ENCODE peak calls at places on chromosomes 16 and 17, in ten cellular contexts. One of them, this sample, is unnamed. For H3K4me1, the result is how much of the 10 kb centered on the place peaks cover.

GRCh38 chr16:77158293-77158692 is 32.7 kb upstream of the MON1B start:
- DNase-seq in tibial artery: no peak
- DNase-seq in SJCRH30: no peak
- DNase-seq in small intestine: no peak
- DNase-seq in psoas muscle: no peak
- DNase-seq in right atrium auricular region: no peak
- DNase-seq in heart left ventricle: peak
- DNase-seq in esophagus muscularis mucosa: no peak
- DNase-seq in OCI-LY7: no peak
- DNase-seq in mesendoderm: no peak
- DNase-seq in this sample: peak

GRCh38 chr16:73092236-73092781 is 44.4 kb upstream of the ZFHX3 start:
- DNase-seq in tibial artery: no peak
- DNase-seq in SJCRH30: no peak
- DNase-seq in small intestine: no peak
- DNase-seq in psoas muscle: no peak
- DNase-seq in right atrium auricular region: no peak
- DNase-seq in heart left ventricle: no peak
- DNase-seq in esophagus muscularis mucosa: no peak
- DNase-seq in OCI-LY7: no peak
- DNase-seq in mesendoderm: peak
- DNase-seq in this sample: no peak

GRCh38 chr16:24166684-24167083 is 89.5 kb upstream of the CACNG3 start:
- DNase-seq in tibial artery: no peak
- DNase-seq in SJCRH30: no peak
- DNase-seq in small intestine: no peak
- DNase-seq in psoas muscle: no peak
- DNase-seq in right atrium auricular region: no peak
- DNase-seq in heart left ventricle: no peak
- DNase-seq in esophagus muscularis mucosa: no peak
- DNase-seq in OCI-LY7: no peak
- DNase-seq in mesendoderm: no peak
- DNase-seq in this sample: no peak

GRCh38 chr17:8826808-8827435 is 27.8 kb upstream of the MFSD6L start:
- DNase-seq in tibial artery: no peak
- DNase-seq in SJCRH30: no peak
- DNase-seq in small intestine: no peak
- DNase-seq in psoas muscle: no peak
- DNase-seq in right atrium auricular region: peak
- DNase-seq in heart left ventricle: no peak
- DNase-seq in esophagus muscularis mucosa: peak
- DNase-seq in OCI-LY7: no peak
- DNase-seq in mesendoderm: no peak
- DNase-seq in this sample: no peak

GRCh38 chr17:41863074-41863843 is 2.0 kb downstream of the KLHL11 start:
- DNase-seq in tibial artery: no peak
- DNase-seq in SJCRH30: no peak
- DNase-seq in small intestine: no peak
- DNase-seq in psoas muscle: no peak
- DNase-seq in right atrium auricular region: no peak
- DNase-seq in heart left ventricle: no peak
- DNase-seq in esophagus muscularis mucosa: no peak
- DNase-seq in OCI-LY7: no peak
- DNase-seq in mesendoderm: no peak
- DNase-seq in this sample: no peak

GRCh38 chr16:89484923-89485679 is 5.3 kb downstream of the ANKRD11 start:
- DNase-seq in tibial artery: no peak
- DNase-seq in SJCRH30: peak
- DNase-seq in small intestine: peak
- DNase-seq in psoas muscle: no peak
- DNase-seq in right atrium auricular region: no peak
- DNase-seq in heart left ventricle: no peak
- DNase-seq in esophagus muscularis mucosa: no peak
- DNase-seq in OCI-LY7: peak
- DNase-seq in mesendoderm: no peak
- DNase-seq in this sample: no peak

GRCh38 chr16:19698480-19699465 is 19.3 kb downstream of the KNOP1 start:
- DNase-seq in tibial artery: no peak
- DNase-seq in SJCRH30: no peak
- DNase-seq in small intestine: no peak
- DNase-seq in psoas muscle: no peak
- DNase-seq in right atrium auricular region: no peak
- DNase-seq in heart left ventricle: no peak
- DNase-seq in esophagus muscularis mucosa: no peak
- DNase-seq in OCI-LY7: no peak
- DNase-seq in mesendoderm: no peak
- DNase-seq in this sample: peak

GRCh38 chr16:27795992-27796614 is 246.2 kb downstream of the KATNIP start:
- DNase-seq in tibial artery: no peak
- DNase-seq in SJCRH30: peak
- DNase-seq in small intestine: peak
- DNase-seq in psoas muscle: no peak
- DNase-seq in right atrium auricular region: no peak
- DNase-seq in heart left ventricle: no peak
- DNase-seq in esophagus muscularis mucosa: no peak
- DNase-seq in OCI-LY7: peak
- DNase-seq in mesendoderm: peak
- DNase-seq in this sample: peak

GRCh38 chr16:78396673-78397072 is 297.2 kb downstream of the WWOX start:
- DNase-seq in tibial artery: no peak
- DNase-seq in SJCRH30: no peak
- DNase-seq in small intestine: no peak
- DNase-seq in psoas muscle: no peak
- DNase-seq in right atrium auricular region: no peak
- DNase-seq in heart left ventricle: no peak
- DNase-seq in esophagus muscularis mucosa: no peak
- DNase-seq in OCI-LY7: no peak
- DNase-seq in mesendoderm: no peak
- DNase-seq in this sample: no peak

GRCh38 chr17:47315451-47316266 is 8.1 kb upstream of the EFCAB13 start:
- DNase-seq in tibial artery: no peak
- DNase-seq in SJCRH30: peak
- DNase-seq in small intestine: peak
- DNase-seq in psoas muscle: no peak
- DNase-seq in right atrium auricular region: no peak
- DNase-seq in heart left ventricle: no peak
- DNase-seq in esophagus muscularis mucosa: peak
- DNase-seq in OCI-LY7: peak
- DNase-seq in mesendoderm: peak
- DNase-seq in this sample: peak

DNA sequence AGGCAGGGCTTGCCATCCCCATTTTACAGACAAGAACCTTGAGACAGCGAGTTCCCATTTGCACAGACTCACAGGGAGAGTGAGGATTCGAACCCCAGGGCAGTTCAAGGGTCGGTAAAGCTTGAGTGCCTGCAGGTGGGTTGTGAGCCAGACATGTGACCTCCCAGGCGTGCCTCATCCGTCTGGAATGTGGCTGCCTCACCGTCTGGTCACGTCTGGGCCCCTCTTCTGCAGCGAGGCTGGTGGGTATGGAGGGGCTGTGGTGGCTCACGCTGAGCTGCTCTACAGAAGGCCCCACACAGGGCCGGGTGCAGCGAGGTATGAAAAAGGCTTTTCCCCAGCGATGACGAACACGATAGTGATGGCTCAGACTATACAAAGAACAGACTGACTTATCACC is 35.8 kb upstream of the LHX1 start:
- DNase-seq in tibial artery: no peak
- DNase-seq in SJCRH30: peak
- DNase-seq in small intestine: no peak
- DNase-seq in psoas muscle: no peak
- DNase-seq in right atrium auricular region: no peak
- DNase-seq in heart left ventricle: no peak
- DNase-seq in esophagus muscularis mucosa: no peak
- DNase-seq in OCI-LY7: no peak
- DNase-seq in mesendoderm: peak
- DNase-seq in this sample: no peak
- H3K4me3 ChIP-seq in tibial artery: no peak
- H3K4me3 ChIP-seq in SJCRH30: no peak
- H3K4me3 ChIP-seq in small intestine: no peak
- H3K4me3 ChIP-seq in psoas muscle: no peak
- H3K4me3 ChIP-seq in right atrium auricular region: no peak
- H3K4me3 ChIP-seq in heart left ventricle: no peak
- H3K4me3 ChIP-seq in esophagus muscularis mucosa: no peak
- H3K4me3 ChIP-seq in OCI-LY7: no peak
- H3K4me3 ChIP-seq in mesendoderm: no peak
- H3K4me3 ChIP-seq in this sample: no peak

DNA sequence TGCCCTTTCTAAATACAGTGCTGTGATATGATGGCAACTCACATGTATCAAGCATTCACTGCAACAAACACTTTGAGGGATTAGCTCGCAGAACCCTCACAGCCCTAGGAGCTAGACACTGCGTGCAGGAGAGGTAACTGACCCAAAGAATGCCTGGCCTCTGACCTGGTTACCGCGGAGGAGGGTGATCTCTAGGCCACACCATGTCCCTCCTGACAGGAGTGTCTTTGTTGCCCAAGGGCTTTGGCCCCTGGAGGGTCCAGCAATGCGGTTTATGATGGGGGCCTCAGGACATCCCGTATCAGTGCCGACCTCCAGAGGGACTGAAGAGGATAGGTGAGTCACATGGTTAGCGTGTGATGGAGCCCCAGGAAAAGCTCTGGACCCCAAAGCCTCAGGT is 130.6 kb downstream of the MGAT5B start:
- DNase-seq in tibial artery: no peak
- DNase-seq in SJCRH30: no peak
- DNase-seq in small intestine: no peak
- DNase-seq in psoas muscle: no peak
- DNase-seq in right atrium auricular region: no peak
- DNase-seq in heart left ventricle: no peak
- DNase-seq in esophagus muscularis mucosa: no peak
- DNase-seq in OCI-LY7: no peak
- DNase-seq in mesendoderm: no peak
- DNase-seq in this sample: no peak
- H3K27ac ChIP-seq in tibial artery: no peak
- H3K27ac ChIP-seq in SJCRH30: no peak
- H3K27ac ChIP-seq in small intestine: peak
- H3K27ac ChIP-seq in psoas muscle: no peak
- H3K27ac ChIP-seq in right atrium auricular region: no peak
- H3K27ac ChIP-seq in heart left ventricle: no peak
- H3K27ac ChIP-seq in esophagus muscularis mucosa: no peak
- H3K27ac ChIP-seq in OCI-LY7: peak
- H3K27ac ChIP-seq in mesendoderm: no peak
- H3K27ac ChIP-seq in this sample: no peak

GRCh38 chr17:83084214-83084613 is 4.8 kb downstream of the METRNL start:
- DNase-seq in tibial artery: no peak
- DNase-seq in SJCRH30: no peak
- DNase-seq in small intestine: no peak
- DNase-seq in psoas muscle: no peak
- DNase-seq in right atrium auricular region: no peak
- DNase-seq in heart left ventricle: no peak
- DNase-seq in esophagus muscularis mucosa: no peak
- DNase-seq in OCI-LY7: no peak
- DNase-seq in mesendoderm: no peak
- DNase-seq in this sample: no peak

GRCh38 chr17:83081561-83082201 is 2.3 kb downstream of the METRNL start:
- DNase-seq in tibial artery: peak
- DNase-seq in SJCRH30: no peak
- DNase-seq in small intestine: peak
- DNase-seq in psoas muscle: peak
- DNase-seq in right atrium auricular region: peak
- DNase-seq in heart left ventricle: no peak
- DNase-seq in esophagus muscularis mucosa: no peak
- DNase-seq in OCI-LY7: no peak
- DNase-seq in mesendoderm: no peak
- DNase-seq in this sample: no peak

GRCh38 chr17:83082435-83082834 is 3.0 kb downstream of the METRNL start:
- DNase-seq in tibial artery: no peak
- DNase-seq in SJCRH30: no peak
- DNase-seq in small intestine: no peak
- DNase-seq in psoas muscle: no peak
- DNase-seq in right atrium auricular region: no peak
- DNase-seq in heart left ventricle: no peak
- DNase-seq in esophagus muscularis mucosa: no peak
- DNase-seq in OCI-LY7: peak
- DNase-seq in mesendoderm: no peak
- DNase-seq in this sample: no peak

GRCh38 chr17:83083368-83084201 is 4.2 kb downstream of the METRNL start:
- DNase-seq in tibial artery: peak
- DNase-seq in SJCRH30: peak
- DNase-seq in small intestine: peak
- DNase-seq in psoas muscle: peak
- DNase-seq in right atrium auricular region: no peak
- DNase-seq in heart left ventricle: no peak
- DNase-seq in esophagus muscularis mucosa: no peak
- DNase-seq in OCI-LY7: no peak
- DNase-seq in mesendoderm: peak
- DNase-seq in this sample: peak

GRCh38 chr17:83082899-83083367 is 3.5 kb downstream of the METRNL start:
- DNase-seq in tibial artery: no peak
- DNase-seq in SJCRH30: no peak
- DNase-seq in small intestine: no peak
- DNase-seq in psoas muscle: no peak
- DNase-seq in right atrium auricular region: no peak
- DNase-seq in heart left ventricle: no peak
- DNase-seq in esophagus muscularis mucosa: no peak
- DNase-seq in OCI-LY7: no peak
- DNase-seq in mesendoderm: peak
- DNase-seq in this sample: no peak
- H3K4me1 ChIP-seq in tibial artery: under half
- H3K4me1 ChIP-seq in SJCRH30: half or more
- H3K4me1 ChIP-seq in small intestine: under half
- H3K4me1 ChIP-seq in psoas muscle: under half
- H3K4me1 ChIP-seq in right atrium auricular region: under half
- H3K4me1 ChIP-seq in heart left ventricle: half or more
- H3K4me1 ChIP-seq in esophagus muscularis mucosa: half or more
- H3K4me1 ChIP-seq in OCI-LY7: under half
- H3K4me1 ChIP-seq in mesendoderm: under half
- H3K4me1 ChIP-seq in this sample: under half

GRCh38 chr17:81869221-81870154 is 1.6 kb downstream of the ARHGDIA start:
- DNase-seq in tibial artery: no peak
- DNase-seq in SJCRH30: peak
- DNase-seq in small intestine: peak
- DNase-seq in psoas muscle: peak
- DNase-seq in right atrium auricular region: no peak
- DNase-seq in heart left ventricle: no peak
- DNase-seq in esophagus muscularis mucosa: no peak
- DNase-seq in OCI-LY7: peak
- DNase-seq in mesendoderm: peak
- DNase-seq in this sample: peak

GRCh38 chr17:81870155-81870977 is 771 bp downstream of the ARHGDIA start:
- DNase-seq in tibial artery: no peak
- DNase-seq in SJCRH30: peak
- DNase-seq in small intestine: peak
- DNase-seq in psoas muscle: peak
- DNase-seq in right atrium auricular region: no peak
- DNase-seq in heart left ventricle: peak
- DNase-seq in esophagus muscularis mucosa: no peak
- DNase-seq in OCI-LY7: peak
- DNase-seq in mesendoderm: peak
- DNase-seq in this sample: peak

GRCh38 chr17:81867123-81867951 is 3.8 kb downstream of the ARHGDIA start:
- DNase-seq in tibial artery: no peak
- DNase-seq in SJCRH30: peak
- DNase-seq in small intestine: peak
- DNase-seq in psoas muscle: no peak
- DNase-seq in right atrium auricular region: no peak
- DNase-seq in heart left ventricle: no peak
- DNase-seq in esophagus muscularis mucosa: no peak
- DNase-seq in OCI-LY7: peak
- DNase-seq in mesendoderm: peak
- DNase-seq in this sample: peak

GRCh38 chr17:81867952-81868673 is 3.0 kb downstream of the ARHGDIA start:
- DNase-seq in tibial artery: no peak
- DNase-seq in SJCRH30: no peak
- DNase-seq in small intestine: no peak
- DNase-seq in psoas muscle: no peak
- DNase-seq in right atrium auricular region: no peak
- DNase-seq in heart left ventricle: no peak
- DNase-seq in esophagus muscularis mucosa: no peak
- DNase-seq in OCI-LY7: peak
- DNase-seq in mesendoderm: no peak
- DNase-seq in this sample: no peak

GRCh38 chr17:81868674-81869220 is 2.4 kb downstream of the ARHGDIA start:
- DNase-seq in tibial artery: no peak
- DNase-seq in SJCRH30: peak
- DNase-seq in small intestine: peak
- DNase-seq in psoas muscle: peak
- DNase-seq in right atrium auricular region: no peak
- DNase-seq in heart left ventricle: peak
- DNase-seq in esophagus muscularis mucosa: no peak
- DNase-seq in OCI-LY7: peak
- DNase-seq in mesendoderm: peak
- DNase-seq in this sample: peak
- H3K4me3 ChIP-seq in tibial artery: no peak
- H3K4me3 ChIP-seq in SJCRH30: no peak
- H3K4me3 ChIP-seq in small intestine: no peak
- H3K4me3 ChIP-seq in psoas muscle: peak
- H3K4me3 ChIP-seq in right atrium auricular region: peak
- H3K4me3 ChIP-seq in heart left ventricle: no peak
- H3K4me3 ChIP-seq in esophagus muscularis mucosa: peak
- H3K4me3 ChIP-seq in OCI-LY7: peak
- H3K4me3 ChIP-seq in mesendoderm: no peak
- H3K4me3 ChIP-seq in this sample: no peak